ENCODE peak calls at places on chromosome 10, in ten cellular contexts. T is fibroblast of pulmonary artery; D is heart left ventricle; V is fibroblast of mammary gland; A is lower lobe of right lung; R is thoracic aorta; G is neuronal stem cell; O is cardiac fibroblast; M is cardiac muscle cell; J is CD8-positive, alpha-beta T cell. H is an unnamed sample.

GRCh38 chr10:131946321-131946751 is 35.4 kb downstream of the BNIP3 start:
- DNase-seq in J (no peak), R (no peak), D (no peak), T (peak; percentile 85), O (peak; percentile 85), A (no peak), M (peak; percentile 87), G (no peak), V (peak; percentile 88), H (peak; percentile 66)

GRCh38 chr10:71766717-71767419 is 6.5 kb downstream of the VSIR start:
- DNase-seq in D (peak; percentile 91), V (peak; percentile 93), T (peak; percentile 93), O (peak; percentile 96), G (no peak), R (peak; percentile 46), M (peak; percentile 96), A (peak; percentile 87), J (no peak), H (peak; percentile 45)

GRCh38 chr10:43024942-43025700 is 51.7 kb upstream of the RET start:
- DNase-seq in R (no peak), G (no peak), A (no peak), D (no peak), V (no peak), O (no peak), T (no peak), M (no peak), J (no peak), H (no peak)

GRCh38 chr10:84825330-84825729 is 496.9 kb downstream of the CCSER2 start:
- DNase-seq in O (peak; percentile 41), T (peak; percentile 10), R (no peak), D (peak; percentile 67), G (no peak), A (no peak), J (no peak), M (peak; percentile 3), V (peak; percentile 16), H (peak; percentile 13)

GRCh38 chr10:58844680-58845079 is 331.8 kb upstream of the PHYHIPL start:
- DNase-seq in T (no peak), A (no peak), G (no peak), R (no peak), O (no peak), J (no peak), M (no peak), V (no peak), D (no peak), H (no peak)

GRCh38 chr10:64234489-64234888 is 713.3 kb downstream of the REEP3 start:
- DNase-seq in J (no peak), M (no peak), D (no peak), T (no peak), R (no peak), O (no peak), V (no peak), A (no peak), G (no peak), H (no peak)

GRCh38 chr10:12448729-12449391 is 99.5 kb downstream of the CAMK1D start:
- DNase-seq in G (no peak), A (no peak), D (no peak), R (no peak), V (peak; percentile 74), M (peak; percentile 66), T (peak; percentile 53), J (peak; percentile 75), O (peak; percentile 35), H (peak; percentile 39)

GRCh38 chr10:14371616-14372015 is 40.9 kb upstream of the FRMD4A start:
- DNase-seq in O (no peak), M (no peak), D (no peak), T (no peak), V (no peak), G (no peak), R (no peak), A (no peak), J (no peak), H (no peak)

GRCh38 chr10:88525371-88526079 is 57.6 kb downstream of the RNLS start:
- DNase-seq in O (peak; percentile 71), T (peak; percentile 77), G (no peak), D (no peak), J (no peak), V (peak; percentile 77), R (no peak), M (peak; percentile 76), A (no peak), H (peak; percentile 61)

GRCh38 chr10:124727389-124727960 is 16.7 kb downstream of the FAM53B start:
- DNase-seq in G (no peak), D (peak; percentile 30), A (no peak), M (no peak), J (no peak), V (no peak), T (no peak), R (no peak), O (no peak), H (no peak)

GRCh38 chr10:21724020-21724589 is 190.1 kb downstream of the MLLT10 start:
- DNase-seq in O (peak; percentile 27), V (peak; percentile 67), J (no peak), M (peak; percentile 50), R (no peak), T (peak; percentile 30), G (no peak), D (no peak), A (no peak), H (no peak)

DNA sequence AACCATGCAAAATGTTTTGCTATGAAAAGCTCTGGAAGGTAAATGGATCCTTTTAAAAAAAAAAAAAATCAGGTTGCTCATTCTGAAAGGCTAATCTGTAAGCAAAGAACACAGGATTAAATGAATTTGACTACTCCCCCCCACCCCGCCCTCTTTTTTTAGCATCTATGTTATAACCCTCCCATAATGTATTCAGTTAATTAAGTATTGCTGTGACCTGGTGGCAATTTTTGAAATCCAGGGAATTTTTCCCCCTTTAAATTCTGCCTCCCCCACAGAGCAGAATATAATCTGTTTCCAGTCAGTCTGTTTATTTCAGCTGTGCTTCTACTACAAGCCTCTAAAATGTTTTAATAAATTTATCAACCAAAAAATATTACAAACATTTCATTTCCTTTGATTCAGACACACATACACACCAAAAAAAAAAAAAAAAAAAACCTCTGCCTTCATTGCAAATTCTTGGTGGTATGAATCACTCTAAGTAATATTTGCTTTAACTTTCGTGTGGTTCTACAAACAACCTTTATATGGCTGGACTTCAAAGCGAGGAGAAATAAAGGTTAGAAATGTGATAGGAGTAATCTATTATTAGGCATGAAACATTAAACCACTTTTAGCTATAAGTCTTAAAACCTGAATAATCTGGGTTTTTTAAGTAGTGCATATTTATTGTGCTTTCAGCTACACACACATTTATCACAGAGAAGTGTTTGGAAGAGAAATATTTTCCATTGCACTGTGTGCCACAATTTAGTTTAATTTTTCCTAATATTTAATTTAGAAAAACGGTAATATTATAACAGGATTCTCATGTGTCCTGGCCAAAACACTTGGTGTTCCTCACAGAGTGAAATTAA is 64.4 kb upstream of the ARID5B start:
- DNase-seq in V (peak; percentile 63), R (no peak), D (no peak), G (no peak), A (no peak), J (no peak), O (peak; percentile 62), T (peak; percentile 60), M (peak; percentile 62), H (no peak)
- H3K4me3 ChIP-seq in V (no peak overlapping the region), R (peak overlapping the region; percentile 23), D (no peak overlapping the region), G (no peak overlapping the region), A (no peak overlapping the region), J (no peak overlapping the region), O (no peak overlapping the region), T (no peak overlapping the region), M (no peak overlapping the region), H (no peak overlapping the region)

GRCh38 chr10:29730969-29731368 is 96.2 kb upstream of the SVIL start:
- DNase-seq in V (no peak), G (no peak), D (no peak), T (no peak), M (no peak), R (no peak), O (no peak), J (no peak), A (no peak), H (no peak)
- H3K4me3 ChIP-seq in V (no peak overlapping the region), G (no peak overlapping the region), D (no peak overlapping the region), T (no peak overlapping the region), M (no peak overlapping the region), R (peak overlapping the region; percentile 51), O (no peak overlapping the region), J (no peak overlapping the region), A (no peak overlapping the region), H (no peak overlapping the region)

GRCh38 chr10:15476337-15476736 is 105.2 kb upstream of the FAM171A1 start:
- DNase-seq in A (no peak), M (no peak), O (no peak), T (no peak), G (no peak), D (no peak), J (no peak), V (no peak), R (no peak), H (no peak)
- H3K4me3 ChIP-seq in A (no peak overlapping the region), M (no peak overlapping the region), O (no peak overlapping the region), T (no peak overlapping the region), G (no peak overlapping the region), D (no peak overlapping the region), J (no peak overlapping the region), V (no peak overlapping the region), R (no peak overlapping the region), H (no peak overlapping the region)

GRCh38 chr10:133227256-133227655 is 2.8 kb upstream of the UTF1 start:
- DNase-seq in R (no peak), V (no peak), G (no peak), T (no peak), A (no peak), M (no peak), O (no peak), J (no peak), D (no peak), H (no peak)

GRCh38 chr10:133231244-133231945 is 1.4 kb downstream of the UTF1 start:
- DNase-seq in T (no peak), M (no peak), R (no peak), V (no peak), J (no peak), A (no peak), O (no peak), G (no peak), D (no peak), H (no peak)

GRCh38 chr10:133230387-133231195 is 574 bp downstream of the UTF1 start:
- DNase-seq in A (peak; percentile 72), T (no peak), R (no peak), V (no peak), D (no peak), M (no peak), O (no peak), J (no peak), G (no peak), H (no peak)

GRCh38 chr10:133230023-133230319 is at the start of gene UTF1:
- DNase-seq in M (no peak), V (no peak), T (no peak), R (no peak), D (no peak), A (no peak), G (no peak), O (no peak), J (no peak), H (no peak)

DNA sequence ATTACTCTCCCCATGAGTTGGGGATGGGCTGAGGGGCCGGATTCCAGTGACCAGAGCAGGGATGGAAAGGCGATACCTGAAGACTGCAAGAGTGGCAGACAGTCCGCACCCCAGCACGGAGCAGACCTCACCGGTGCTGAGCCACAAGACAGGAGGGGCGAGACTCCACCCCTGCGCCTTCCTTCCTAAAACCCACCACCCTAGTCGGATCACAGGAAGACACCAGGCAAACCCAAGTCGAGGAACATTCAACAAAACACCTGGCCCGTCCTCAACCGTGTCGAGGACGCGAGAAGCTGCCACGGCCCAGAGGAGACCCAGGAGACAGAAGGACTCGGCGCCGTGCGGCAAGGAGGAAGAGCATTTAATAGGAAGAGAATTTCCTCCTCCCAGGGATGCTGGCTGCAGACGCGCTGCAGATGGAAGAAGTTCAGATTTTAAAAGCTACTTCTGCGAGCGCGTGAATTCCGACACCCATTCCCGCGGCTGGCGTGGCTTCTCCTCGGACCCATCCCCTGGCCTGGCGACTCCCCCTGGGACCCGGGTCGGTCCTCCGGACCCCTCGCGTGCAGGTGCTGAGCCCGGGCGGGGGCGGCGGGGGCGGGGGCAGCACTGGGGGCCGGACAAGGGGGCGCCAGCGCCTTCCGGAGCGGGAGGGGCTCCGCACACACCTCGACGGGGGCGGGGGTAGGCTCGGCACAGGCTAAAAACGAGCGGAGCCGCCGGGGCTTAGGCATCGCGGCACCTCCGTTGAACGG is 573 bp upstream of the UTF1 start:
- DNase-seq in R (no peak), A (no peak), T (no peak), D (no peak), M (no peak), J (no peak), G (no peak), O (no peak), V (no peak), H (no peak)
- H3K4me3 ChIP-seq in R (no peak overlapping the region), A (no peak overlapping the region), T (no peak overlapping the region), D (no peak overlapping the region), M (peak overlapping the region; percentile 12), J (no peak overlapping the region), G (no peak overlapping the region), O (no peak overlapping the region), V (no peak overlapping the region), H (no peak overlapping the region)

H was measured in body of pancreas.